ENCODE peak calls at places on chromosomes 7 and 10, in eight cellular contexts. One of them, this sample, is unnamed.

GRCh38 chr10:46020871-46021553 is 9.4 kb downstream of the NCOA4 start:
- DNase-seq in kidney: no peak
- DNase-seq in substantia nigra: no peak
- DNase-seq in lower lobe of right lung: no peak
- DNase-seq in central memory CD4-positive, alpha-beta T cell: no peak
- DNase-seq in endothelial cell: no peak
- DNase-seq in stimulated activated CD4-positive, alpha-beta T cell treated with anti-CD3 and anti-CD28 coated beads, Interleukin-2, amount 100 ng/mL, for 48 hours: no peak
- DNase-seq in lung microvascular endothelial cell: no peak
- DNase-seq in this sample: no peak

GRCh38 chr10:26978531-26978930 is 117.8 kb upstream of the ABI1 start:
- DNase-seq in lower lobe of right lung: no peak
- DNase-seq in lung microvascular endothelial cell: no peak
- DNase-seq in substantia nigra: no peak
- DNase-seq in kidney: no peak
- DNase-seq in stimulated activated CD4-positive, alpha-beta T cell treated with anti-CD3 and anti-CD28 coated beads, Interleukin-2, amount 100 ng/mL, for 48 hours: no peak
- DNase-seq in central memory CD4-positive, alpha-beta T cell: no peak
- DNase-seq in endothelial cell: no peak
- DNase-seq in this sample: no peak

GRCh38 chr10:129193148-129193547 is 273.9 kb upstream of the MGMT start:
- DNase-seq in lung microvascular endothelial cell: no peak
- DNase-seq in kidney: no peak
- DNase-seq in lower lobe of right lung: no peak
- DNase-seq in stimulated activated CD4-positive, alpha-beta T cell treated with anti-CD3 and anti-CD28 coated beads, Interleukin-2, amount 100 ng/mL, for 48 hours: no peak
- DNase-seq in central memory CD4-positive, alpha-beta T cell: no peak
- DNase-seq in substantia nigra: no peak
- DNase-seq in endothelial cell: no peak
- DNase-seq in this sample: no peak

GRCh38 chr7:39734605-39735004 is 111.2 kb downstream of the RALA start:
- DNase-seq in kidney: no peak
- DNase-seq in central memory CD4-positive, alpha-beta T cell: no peak
- DNase-seq in stimulated activated CD4-positive, alpha-beta T cell treated with anti-CD3 and anti-CD28 coated beads, Interleukin-2, amount 100 ng/mL, for 48 hours: no peak
- DNase-seq in lower lobe of right lung: no peak
- DNase-seq in lung microvascular endothelial cell: no peak
- DNase-seq in endothelial cell: no peak
- DNase-seq in substantia nigra: no peak
- DNase-seq in this sample: no peak

GRCh38 chr7:16711730-16712129 is 41.8 kb upstream of the TSPAN13 start:
- DNase-seq in substantia nigra: no peak
- DNase-seq in endothelial cell: no peak
- DNase-seq in lower lobe of right lung: no peak
- DNase-seq in lung microvascular endothelial cell: no peak
- DNase-seq in stimulated activated CD4-positive, alpha-beta T cell treated with anti-CD3 and anti-CD28 coated beads, Interleukin-2, amount 100 ng/mL, for 48 hours: no peak
- DNase-seq in central memory CD4-positive, alpha-beta T cell: no peak
- DNase-seq in kidney: no peak
- DNase-seq in this sample: no peak

GRCh38 chr10:71323407-71323806 is 4.3 kb downstream of the SLC29A3 start:
- DNase-seq in lung microvascular endothelial cell: peak
- DNase-seq in substantia nigra: no peak
- DNase-seq in lower lobe of right lung: no peak
- DNase-seq in kidney: no peak
- DNase-seq in endothelial cell: no peak
- DNase-seq in central memory CD4-positive, alpha-beta T cell: peak
- DNase-seq in stimulated activated CD4-positive, alpha-beta T cell treated with anti-CD3 and anti-CD28 coated beads, Interleukin-2, amount 100 ng/mL, for 48 hours: no peak
- DNase-seq in this sample: peak

GRCh38 chr10:49611166-49611814 is 1.2 kb downstream of the SLC18A3 start:
- DNase-seq in kidney: no peak
- DNase-seq in stimulated activated CD4-positive, alpha-beta T cell treated with anti-CD3 and anti-CD28 coated beads, Interleukin-2, amount 100 ng/mL, for 48 hours: no peak
- DNase-seq in lower lobe of right lung: no peak
- DNase-seq in substantia nigra: no peak
- DNase-seq in central memory CD4-positive, alpha-beta T cell: no peak
- DNase-seq in lung microvascular endothelial cell: no peak
- DNase-seq in endothelial cell: no peak
- DNase-seq in this sample: no peak

GRCh38 chr7:101998904-101999236 is 181.4 kb downstream of the CUX1 start:
- DNase-seq in endothelial cell: peak
- DNase-seq in lung microvascular endothelial cell: no peak
- DNase-seq in substantia nigra: no peak
- DNase-seq in central memory CD4-positive, alpha-beta T cell: no peak
- DNase-seq in lower lobe of right lung: no peak
- DNase-seq in stimulated activated CD4-positive, alpha-beta T cell treated with anti-CD3 and anti-CD28 coated beads, Interleukin-2, amount 100 ng/mL, for 48 hours: no peak
- DNase-seq in kidney: no peak
- DNase-seq in this sample: peak

GRCh38 chr7:93957767-93958166 is 36.2 kb downstream of the GNG11 start:
- DNase-seq in substantia nigra: no peak
- DNase-seq in lung microvascular endothelial cell: no peak
- DNase-seq in kidney: no peak
- DNase-seq in lower lobe of right lung: no peak
- DNase-seq in central memory CD4-positive, alpha-beta T cell: no peak
- DNase-seq in endothelial cell: no peak
- DNase-seq in stimulated activated CD4-positive, alpha-beta T cell treated with anti-CD3 and anti-CD28 coated beads, Interleukin-2, amount 100 ng/mL, for 48 hours: no peak
- DNase-seq in this sample: no peak

GRCh38 chr7:99766484-99767099 is 17.4 kb downstream of the CYP3A4 start:
- DNase-seq in stimulated activated CD4-positive, alpha-beta T cell treated with anti-CD3 and anti-CD28 coated beads, Interleukin-2, amount 100 ng/mL, for 48 hours: no peak
- DNase-seq in kidney: no peak
- DNase-seq in endothelial cell: no peak
- DNase-seq in substantia nigra: no peak
- DNase-seq in central memory CD4-positive, alpha-beta T cell: no peak
- DNase-seq in lower lobe of right lung: no peak
- DNase-seq in lung microvascular endothelial cell: no peak
- DNase-seq in this sample: no peak

This sample was measured in Caco-2.